ENCODE peak calls at places on chromosomes 7 and 10, in seven cellular contexts. K is breast epithelium, L is fibroblast of the aortic adventitia, G is ovary, W is GM23338, O is sigmoid colon, Z is Caco-2. C is an unnamed sample.

GRCh38 chr7:41999736-42000283 is 237.2 kb downstream of the GLI3 start:
- DNase-seq in K (no peak), L (no peak), G (no peak), W (no peak), O (no peak), Z (no peak), C (no peak)

GRCh38 chr7:108000875-108001758 is 1.8 kb downstream of the LAMB1 start:
- DNase-seq in K (no peak), L (peak), G (peak), W (peak), O (peak), Z (peak), C (peak)

GRCh38 chr10:123916775-123917174 is 25.2 kb upstream of the CPXM2 start:
- DNase-seq in K (no peak), L (no peak), G (no peak), W (no peak), O (no peak), Z (no peak), C (no peak)

GRCh38 chr10:98039690-98040381 is 9.4 kb upstream of the CRTAC1 start:
- DNase-seq in K (no peak), L (no peak), G (no peak), W (no peak), O (no peak), Z (no peak), C (no peak)

GRCh38 chr10:4651404-4652037 is 174.5 kb upstream of the AKR1E2 start:
- DNase-seq in K (no peak), L (no peak), G (no peak), W (no peak), O (no peak), Z (no peak), C (no peak)

GRCh38 chr7:126574838-126575250 is 677.9 kb downstream of the GRM8 start:
- DNase-seq in K (no peak), L (peak), G (no peak), W (peak), O (no peak), Z (no peak), C (no peak)

GRCh38 chr7:86937499-86937898 is 122.0 kb downstream of the ELAPOR2 start:
- DNase-seq in K (no peak), L (no peak), G (no peak), W (no peak), O (no peak), Z (no peak), C (no peak)

GRCh38 chr7:13821152-13821787 is 168.2 kb downstream of the ETV1 start:
- DNase-seq in K (no peak), L (peak), G (no peak), W (no peak), O (no peak), Z (no peak), C (no peak)

GRCh38 chr7:21844742-21845141 is 101.0 kb downstream of the CDCA7L start:
- DNase-seq in K (no peak), L (no peak), G (no peak), W (no peak), O (no peak), Z (no peak), C (no peak)

GRCh38 chr7:20543565-20543964 is 71.9 kb upstream of the ABCB5 start:
- DNase-seq in K (no peak), L (no peak), G (no peak), W (no peak), O (no peak), Z (no peak), C (no peak)

GRCh38 chr7:20542594-20542993 is 72.9 kb upstream of the ABCB5 start:
- DNase-seq in K (no peak), L (peak), G (no peak), W (no peak), O (peak), Z (no peak), C (no peak)

GRCh38 chr7:20541615-20542349 is 73.7 kb upstream of the ABCB5 start:
- DNase-seq in K (no peak), L (no peak), G (no peak), W (no peak), O (no peak), Z (no peak), C (no peak)

GRCh38 chr7:20535541-20535940 is 79.9 kb upstream of the ABCB5 start:
- DNase-seq in K (no peak), L (no peak), G (no peak), W (no peak), O (no peak), Z (no peak), C (no peak)

GRCh38 chr7:20539201-20539600 is 76.3 kb upstream of the ABCB5 start:
- DNase-seq in K (no peak), L (peak), G (no peak), W (peak), O (no peak), Z (no peak), C (no peak)
- TF ChIP-seq CTCF in K (no peak), L (peak), G (no peak), W (peak), O (no peak), Z (peak), C (no peak)

GRCh38 chr7:51949726-51950644 is 633.4 kb upstream of the COBL start:
- DNase-seq in K (no peak), L (no peak), G (no peak), W (peak), O (no peak), Z (no peak), C (no peak)

GRCh38 chr7:51950811-51951210 is 634.2 kb upstream of the COBL start:
- DNase-seq in K (no peak), L (no peak), G (no peak), W (peak), O (no peak), Z (no peak), C (no peak)
- TF ChIP-seq CTCF in K (no peak), L (no peak), G (no peak), W (no peak), O (no peak), Z (no peak), C (no peak)

DNA sequence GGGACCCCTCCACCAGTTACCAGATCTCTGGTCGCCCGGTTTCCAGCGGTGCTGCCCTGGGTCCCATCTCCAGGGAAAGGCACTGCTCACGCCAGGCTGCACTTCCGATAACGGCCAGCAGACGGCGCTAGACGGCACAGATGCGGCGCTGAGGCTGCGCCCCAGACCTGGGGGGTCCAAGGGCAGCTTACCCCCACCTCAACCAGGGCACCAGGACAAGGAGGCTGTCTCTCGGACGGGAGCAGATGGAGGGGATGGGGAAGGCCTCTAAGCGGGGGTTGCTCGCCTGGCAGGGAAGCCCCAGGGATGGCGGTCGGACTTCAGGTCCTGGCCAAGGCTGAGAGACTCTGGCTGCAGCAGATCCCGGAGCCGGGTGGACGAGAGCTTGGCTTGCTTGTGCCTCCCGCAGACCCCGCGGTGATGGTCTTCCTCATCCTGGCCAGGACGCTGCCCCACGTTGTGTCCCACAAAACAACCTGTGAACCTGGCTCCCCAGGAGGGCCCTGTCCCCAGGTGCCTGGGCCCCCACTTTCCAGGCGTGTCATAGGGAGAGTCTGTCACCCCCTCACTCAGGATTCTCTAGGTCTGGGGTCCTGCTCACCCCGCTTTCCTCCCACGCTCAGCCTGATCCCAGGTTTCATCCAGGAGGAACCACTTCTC is 23.9 kb upstream of the ZNF716 start:
- DNase-seq in K (no peak), L (no peak), G (no peak), W (no peak), O (peak), Z (no peak), C (no peak)
- TF ChIP-seq CTCF in K (no peak), L (peak), G (no peak), W (no peak), O (no peak), Z (no peak), C (peak)

DNA sequence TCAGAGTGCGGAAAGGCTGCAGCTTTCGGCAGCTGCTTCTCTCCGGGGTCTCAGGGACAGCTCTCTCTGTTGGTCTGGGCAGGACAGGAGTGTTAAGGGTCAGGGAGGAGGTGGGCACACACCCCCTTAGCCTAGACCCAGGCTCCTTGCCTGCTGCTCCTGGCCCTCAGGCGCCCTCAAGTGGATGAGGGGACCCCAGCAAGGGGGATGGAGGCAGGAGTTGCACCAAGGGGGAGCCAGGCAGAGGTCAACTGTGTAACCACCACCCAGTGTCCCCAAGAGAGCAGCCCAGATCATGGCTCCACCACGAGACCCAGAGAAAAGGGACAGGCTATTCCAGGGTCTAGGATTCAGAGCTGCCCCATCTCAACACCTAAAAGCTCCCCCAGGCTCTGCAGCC is 26.9 kb downstream of the SPOCK2 start:
- DNase-seq in K (no peak), L (no peak), G (no peak), W (peak), O (no peak), Z (no peak), C (no peak)
- TF ChIP-seq CTCF in K (no peak), L (peak), G (no peak), W (peak), O (no peak), Z (peak), C (no peak)

GRCh38 chr10:43377393-43377883 is 6.0 kb downstream of the FXYD4 start:
- DNase-seq in K (peak), L (no peak), G (no peak), W (peak), O (peak), Z (peak), C (peak)

GRCh38 chr10:43384252-43385221 is 13.1 kb downstream of the FXYD4 start:
- DNase-seq in K (peak), L (no peak), G (no peak), W (no peak), O (peak), Z (no peak), C (no peak)

GRCh38 chr10:43376828-43377227 is 5.4 kb downstream of the FXYD4 start:
- DNase-seq in K (peak), L (no peak), G (no peak), W (no peak), O (peak), Z (no peak), C (no peak)

GRCh38 chr10:43383204-43383971 is 12.0 kb downstream of the FXYD4 start:
- DNase-seq in K (peak), L (peak), G (no peak), W (no peak), O (peak), Z (no peak), C (no peak)

GRCh38 chr10:43380610-43381222 is 9.3 kb downstream of the FXYD4 start:
- DNase-seq in K (peak), L (peak), G (no peak), W (no peak), O (peak), Z (no peak), C (no peak)
- TF ChIP-seq CTCF in K (no peak), L (peak), G (no peak), W (no peak), O (no peak), Z (no peak), C (no peak)

GRCh38 chr10:95447733-95448132 is 113.4 kb downstream of the SORBS1 start:
- DNase-seq in K (no peak), L (peak), G (no peak), W (no peak), O (no peak), Z (no peak), C (no peak)

GRCh38 chr10:95444792-95445191 is 116.4 kb downstream of the SORBS1 start:
- DNase-seq in K (no peak), L (no peak), G (no peak), W (no peak), O (no peak), Z (no peak), C (no peak)

GRCh38 chr10:95445223-95445836 is 115.8 kb downstream of the SORBS1 start:
- DNase-seq in K (peak), L (peak), G (peak), W (no peak), O (peak), Z (no peak), C (no peak)

GRCh38 chr10:95443636-95444035 is 117.5 kb downstream of the SORBS1 start:
- DNase-seq in K (no peak), L (no peak), G (no peak), W (no peak), O (no peak), Z (no peak), C (no peak)

DNA sequence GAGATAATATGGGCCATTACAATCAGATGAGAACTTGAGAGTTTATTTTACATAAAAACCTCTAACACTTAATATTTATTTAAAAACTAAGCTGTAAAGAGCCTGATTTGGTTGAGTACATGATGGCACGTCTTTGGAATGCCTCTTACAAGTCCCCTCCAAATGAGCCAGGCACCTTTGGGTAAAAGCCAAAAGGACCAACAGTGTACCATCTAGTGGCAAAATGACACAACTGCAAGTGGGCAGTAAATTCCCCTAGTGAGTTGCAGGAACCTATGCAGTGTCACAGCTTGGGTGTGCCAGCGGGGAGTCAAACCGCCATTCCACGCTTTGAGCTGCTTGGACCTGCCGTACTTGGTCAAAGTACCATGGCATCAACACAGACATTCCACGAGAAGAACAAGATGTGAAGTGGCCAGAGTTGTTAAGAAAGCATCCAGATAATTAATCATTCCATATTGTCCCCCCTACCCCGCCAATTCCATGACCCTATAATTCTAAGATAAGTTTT is 115.3 kb downstream of the SORBS1 start:
- DNase-seq in K (no peak), L (peak), G (no peak), W (peak), O (peak), Z (peak), C (no peak)
- TF ChIP-seq CTCF in K (peak), L (peak), G (no peak), W (peak), O (peak), Z (peak), C (peak)

GRCh38 chr7:6416516-6417145 is 31.1 kb downstream of the DAGLB start:
- DNase-seq in K (no peak), L (no peak), G (no peak), W (peak), O (no peak), Z (no peak), C (no peak)
- TF ChIP-seq CTCF in K (no peak), L (no peak), G (no peak), W (peak), O (no peak), Z (peak), C (no peak)

GRCh38 chr10:62554632-62555199 is 180.5 kb downstream of the ZNF365 start:
- DNase-seq in K (no peak), L (peak), G (no peak), W (peak), O (no peak), Z (no peak), C (no peak)
- TF ChIP-seq CTCF in K (no peak), L (peak), G (no peak), W (peak), O (no peak), Z (peak), C (peak)

C was measured in dorsolateral prefrontal cortex.